ENCODE peak calls at places on chromosomes 6 and 20, in ten cellular contexts. Z is non-pigmented ciliary epithelial cell; S is mesothelial cell of epicardium; D is BE2C; J is body of pancreas; F is stimulated activated CD8-positive, alpha-beta memory T cell treated with anti-CD3 and anti-CD28 coated beads, Interleukin-4, amount 100 ng/mL, for 1 hour; T is GM19239; B is HS-5; I is NCI-H1092 treated with DMSO at 0.1 percent for 48 hours; M is HL-60. N is an unnamed sample.

GRCh38 chr20:33647603-33648395 is 14.3 kb upstream of the C20orf144 start:
- DNase-seq in Z (no peak), S (no peak), D (no peak), J (no peak), F (no peak), T (peak), B (no peak), I (no peak), M (no peak), N (no peak)

GRCh38 chr6:8182209-8182845 is 80.0 kb upstream of the EEF1E1 start:
- DNase-seq in Z (no peak), S (no peak), D (no peak), J (no peak), F (no peak), T (no peak), B (no peak), I (peak), M (peak), N (no peak)

GRCh38 chr20:380763-381580 is 412 bp downstream of the TRIB3 start:
- DNase-seq in Z (no peak), S (peak), D (peak), J (peak), F (no peak), T (peak), B (no peak), I (peak), M (peak), N (peak)

GRCh38 chr6:52249078-52249477 is 4.8 kb upstream of the IL17F start:
- DNase-seq in Z (no peak), S (no peak), D (no peak), J (no peak), F (no peak), T (no peak), B (no peak), I (no peak), M (no peak), N (no peak)

GRCh38 chr20:12241065-12241464 is 323.4 kb downstream of the BTBD3 start:
- DNase-seq in Z (no peak), S (no peak), D (no peak), J (no peak), F (no peak), T (no peak), B (no peak), I (peak), M (no peak), N (no peak)

GRCh38 chr6:31037692-31038091 is 27.4 kb downstream of the MUC22 start:
- DNase-seq in Z (peak), S (no peak), D (no peak), J (no peak), F (no peak), T (no peak), B (peak), I (no peak), M (no peak), N (no peak)

GRCh38 chr6:142885182-142885867 is 59.7 kb downstream of the HIVEP2 start:
- DNase-seq in Z (peak), S (peak), D (no peak), J (peak), F (no peak), T (no peak), B (peak), I (no peak), M (no peak), N (peak)

GRCh38 chr20:52402950-52403349 is 211.4 kb upstream of the ZFP64 start:
- DNase-seq in Z (no peak), S (no peak), D (no peak), J (no peak), F (no peak), T (no peak), B (no peak), I (no peak), M (no peak), N (no peak)

GRCh38 chr6:5671162-5671561 is 335.6 kb downstream of the NRN1 start:
- DNase-seq in Z (no peak), S (no peak), D (no peak), J (no peak), F (no peak), T (peak), B (no peak), I (no peak), M (peak), N (peak)